ENCODE peak calls at places on chromosomes 7 and 10, in five cellular contexts. One of them, this sample, is unnamed.

GRCh38 chr7:147569514-147569913 is 1021.1 kb upstream of the C7orf33 start:
- DNase-seq in OCI-LY7: no peak
- DNase-seq in HCT116: no peak
- DNase-seq in PC-9: no peak
- DNase-seq in MM.1S: no peak
- DNase-seq in this sample: no peak

GRCh38 chr10:26448706-26449435 is 10.7 kb downstream of the APBB1IP start:
- DNase-seq in OCI-LY7: peak; percentile 97
- DNase-seq in HCT116: no peak
- DNase-seq in PC-9: no peak
- DNase-seq in MM.1S: peak; percentile 68
- DNase-seq in this sample: no peak

GRCh38 chr7:102410123-102410522 is 14.0 kb downstream of the PRKRIP1 start:
- DNase-seq in HCT116: no peak
- DNase-seq in PC-9: no peak
- DNase-seq in OCI-LY7: no peak
- DNase-seq in MM.1S: no peak
- DNase-seq in this sample: no peak

GRCh38 chr7:82674319-82674718 is 230.7 kb upstream of the CACNA2D1 start:
- DNase-seq in OCI-LY7: no peak
- DNase-seq in MM.1S: no peak
- DNase-seq in HCT116: no peak
- DNase-seq in PC-9: no peak
- DNase-seq in this sample: no peak

GRCh38 chr7:156209087-156209486 is 396.8 kb upstream of the SHH start:
- DNase-seq in HCT116: no peak
- DNase-seq in PC-9: no peak
- DNase-seq in MM.1S: no peak
- DNase-seq in OCI-LY7: no peak
- DNase-seq in this sample: no peak

GRCh38 chr10:122478971-122479370 is 17.6 kb downstream of the HTRA1 start:
- DNase-seq in MM.1S: no peak
- DNase-seq in PC-9: no peak
- DNase-seq in HCT116: no peak
- DNase-seq in OCI-LY7: no peak
- DNase-seq in this sample: no peak

GRCh38 chr7:24827589-24827988 is 70.3 kb upstream of the GSDME start:
- DNase-seq in OCI-LY7: no peak
- DNase-seq in PC-9: no peak
- DNase-seq in MM.1S: no peak
- DNase-seq in HCT116: no peak
- DNase-seq in this sample: no peak

GRCh38 chr7:142231716-142232115 is 26.1 kb downstream of the PRSS58 start:
- DNase-seq in MM.1S: no peak
- DNase-seq in HCT116: peak; percentile 46
- DNase-seq in PC-9: no peak
- DNase-seq in OCI-LY7: peak; percentile 3
- DNase-seq in this sample: no peak

GRCh38 chr7:47335557-47336177 is 246.2 kb downstream of the TNS3 start:
- DNase-seq in HCT116: no peak
- DNase-seq in MM.1S: no peak
- DNase-seq in PC-9: no peak
- DNase-seq in OCI-LY7: no peak
- DNase-seq in this sample: no peak

GRCh38 chr7:84060760-84061261 is 133.8 kb downstream of the SEMA3A start:
- DNase-seq in OCI-LY7: no peak
- DNase-seq in MM.1S: no peak
- DNase-seq in PC-9: no peak
- DNase-seq in HCT116: no peak
- DNase-seq in this sample: peak; percentile 77

GRCh38 chr10:110455440-110455839 is 42.3 kb upstream of the DUSP5 start:
- DNase-seq in MM.1S: no peak
- DNase-seq in PC-9: no peak
- DNase-seq in HCT116: no peak
- DNase-seq in OCI-LY7: peak; percentile 27
- DNase-seq in this sample: no peak

GRCh38 chr10:102310356-102311024 is 65.2 kb downstream of the GBF1 start:
- DNase-seq in PC-9: peak; percentile 43
- DNase-seq in OCI-LY7: no peak
- DNase-seq in HCT116: peak; percentile 61
- DNase-seq in MM.1S: no peak
- DNase-seq in this sample: peak; percentile 49

GRCh38 chr7:23533160-23533559 is 1.4 kb upstream of the TRA2A start:
- DNase-seq in PC-9: no peak
- DNase-seq in MM.1S: no peak
- DNase-seq in OCI-LY7: no peak
- DNase-seq in HCT116: no peak
- DNase-seq in this sample: no peak

GRCh38 chr7:96589038-96589437 is 120.6 kb downstream of the SEM1 start:
- DNase-seq in OCI-LY7: no peak
- DNase-seq in HCT116: no peak
- DNase-seq in MM.1S: no peak
- DNase-seq in PC-9: no peak
- DNase-seq in this sample: no peak

GRCh38 chr10:92567952-92568600 is 5.8 kb downstream of the IDE start:
- DNase-seq in PC-9: no peak
- DNase-seq in OCI-LY7: no peak
- DNase-seq in HCT116: no peak
- DNase-seq in MM.1S: no peak
- DNase-seq in this sample: peak; percentile 32

GRCh38 chr7:21603972-21604749 is 61.3 kb downstream of the DNAH11 start:
- DNase-seq in HCT116: no peak
- DNase-seq in MM.1S: no peak
- DNase-seq in PC-9: no peak
- DNase-seq in OCI-LY7: no peak
- DNase-seq in this sample: no peak

GRCh38 chr7:5425507-5426225 is 2.0 kb upstream of the TNRC18 start:
- DNase-seq in HCT116: no peak
- DNase-seq in MM.1S: no peak
- DNase-seq in OCI-LY7: no peak
- DNase-seq in PC-9: peak; percentile 66
- DNase-seq in this sample: peak; percentile 89

GRCh38 chr10:100307716-100308115 is 21.2 kb upstream of the BLOC1S2 start:
- DNase-seq in MM.1S: no peak
- DNase-seq in OCI-LY7: no peak
- DNase-seq in HCT116: no peak
- DNase-seq in PC-9: no peak
- DNase-seq in this sample: no peak

GRCh38 chr7:130491841-130492518 is at the start of gene MEST:
- DNase-seq in HCT116: no peak
- DNase-seq in PC-9: no peak
- DNase-seq in MM.1S: no peak
- DNase-seq in OCI-LY7: no peak
- DNase-seq in this sample: peak; percentile 21

GRCh38 chr10:44627591-44628354 is 242.9 kb upstream of the CXCL12 start:
- DNase-seq in OCI-LY7: no peak
- DNase-seq in MM.1S: no peak
- DNase-seq in PC-9: no peak
- DNase-seq in HCT116: no peak
- DNase-seq in this sample: no peak

GRCh38 chr10:129953541-129954031 is 10.5 kb downstream of the EBF3 start:
- DNase-seq in HCT116: no peak
- DNase-seq in MM.1S: no peak
- DNase-seq in PC-9: no peak
- DNase-seq in OCI-LY7: no peak
- DNase-seq in this sample: no peak

GRCh38 chr10:123150986-123151738 is 3.0 kb upstream of the BUB3 start:
- DNase-seq in HCT116: no peak
- DNase-seq in PC-9: no peak
- DNase-seq in OCI-LY7: no peak
- DNase-seq in MM.1S: no peak
- DNase-seq in this sample: peak; percentile 29

GRCh38 chr10:69648461-69648860 is 18.4 kb downstream of the FAM241B start:
- DNase-seq in MM.1S: no peak
- DNase-seq in HCT116: no peak
- DNase-seq in OCI-LY7: no peak
- DNase-seq in PC-9: no peak
- DNase-seq in this sample: no peak

GRCh38 chr10:120506674-120507073 is 49.6 kb downstream of the PLPP4 start:
- DNase-seq in MM.1S: no peak
- DNase-seq in PC-9: no peak
- DNase-seq in OCI-LY7: no peak
- DNase-seq in HCT116: no peak
- DNase-seq in this sample: no peak

GRCh38 chr10:97801449-97801848 is 29.6 kb upstream of the SFRP5 start:
- DNase-seq in OCI-LY7: no peak
- DNase-seq in MM.1S: no peak
- DNase-seq in PC-9: no peak
- DNase-seq in HCT116: no peak
- DNase-seq in this sample: no peak

GRCh38 chr10:97796651-97797050 is 24.9 kb upstream of the SFRP5 start:
- DNase-seq in HCT116: no peak
- DNase-seq in MM.1S: no peak
- DNase-seq in OCI-LY7: no peak
- DNase-seq in PC-9: no peak
- DNase-seq in this sample: no peak

GRCh38 chr10:97795886-97796285 is 24.1 kb upstream of the SFRP5 start:
- DNase-seq in MM.1S: no peak
- DNase-seq in HCT116: no peak
- DNase-seq in PC-9: no peak
- DNase-seq in OCI-LY7: no peak
- DNase-seq in this sample: no peak

GRCh38 chr10:97800474-97800873 is 28.7 kb upstream of the SFRP5 start:
- DNase-seq in HCT116: no peak
- DNase-seq in OCI-LY7: no peak
- DNase-seq in PC-9: no peak
- DNase-seq in MM.1S: no peak
- DNase-seq in this sample: no peak

DNA sequence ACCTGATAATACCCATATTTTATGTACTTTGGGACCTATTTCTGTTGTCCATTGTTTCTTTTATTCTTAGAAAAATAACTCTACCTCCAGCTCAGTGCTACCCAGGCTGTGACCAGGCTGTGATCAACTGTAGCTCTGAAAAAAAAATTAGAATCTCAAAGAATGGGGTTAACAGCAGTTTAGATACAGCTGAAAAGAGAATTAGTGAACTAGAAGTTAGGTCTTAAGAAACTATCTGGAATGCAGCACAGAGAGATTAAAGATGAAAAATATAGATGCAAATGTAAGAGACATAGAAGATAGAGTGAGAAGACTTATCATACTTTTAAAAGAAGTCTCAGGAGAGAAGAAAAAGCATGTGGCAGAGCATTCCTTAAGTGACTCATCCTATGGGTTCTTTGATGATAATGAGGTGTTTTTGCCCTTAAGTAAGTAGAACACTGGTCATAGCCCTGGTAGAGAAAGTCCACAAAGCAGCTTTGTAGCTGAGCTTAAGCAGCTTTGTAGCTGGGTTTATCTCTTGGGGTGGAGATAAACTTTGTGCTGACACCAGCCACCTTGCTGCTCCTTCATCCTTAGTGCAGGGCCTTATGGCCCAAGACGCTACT is 27.3 kb upstream of the SFRP5 start:
- DNase-seq in PC-9: no peak
- DNase-seq in OCI-LY7: no peak
- DNase-seq in HCT116: no peak
- DNase-seq in MM.1S: no peak
- DNase-seq in this sample: no peak
- H3K27ac ChIP-seq in PC-9: no peak overlapping the region
- H3K27ac ChIP-seq in OCI-LY7: no peak overlapping the region
- H3K27ac ChIP-seq in HCT116: no peak overlapping the region
- H3K27ac ChIP-seq in MM.1S: no peak overlapping the region
- H3K27ac ChIP-seq in this sample: no peak overlapping the region

GRCh38 chr7:8206950-8207349 is 55.0 kb downstream of the ICA1 start:
- DNase-seq in HCT116: no peak
- DNase-seq in OCI-LY7: no peak
- DNase-seq in MM.1S: no peak
- DNase-seq in PC-9: no peak
- DNase-seq in this sample: no peak
- H2AFZ ChIP-seq in HCT116: no peak overlapping the region
- H2AFZ ChIP-seq in OCI-LY7: no peak overlapping the region
- H2AFZ ChIP-seq in MM.1S: no peak overlapping the region
- H2AFZ ChIP-seq in PC-9: no peak overlapping the region
- H2AFZ ChIP-seq in this sample: no peak overlapping the region

GRCh38 chr10:29041512-29042150 is 247.2 kb upstream of the LYZL1 start:
- DNase-seq in OCI-LY7: no peak
- DNase-seq in MM.1S: no peak
- DNase-seq in HCT116: no peak
- DNase-seq in PC-9: no peak
- DNase-seq in this sample: no peak

GRCh38 chr10:29035721-29036120 is 253.1 kb upstream of the LYZL1 start:
- DNase-seq in MM.1S: no peak
- DNase-seq in HCT116: no peak
- DNase-seq in OCI-LY7: no peak
- DNase-seq in PC-9: no peak
- DNase-seq in this sample: no peak

GRCh38 chr10:29037348-29038113 is 251.3 kb upstream of the LYZL1 start:
- DNase-seq in PC-9: no peak
- DNase-seq in HCT116: no peak
- DNase-seq in OCI-LY7: no peak
- DNase-seq in MM.1S: no peak
- DNase-seq in this sample: no peak

GRCh38 chr10:29039091-29039490 is 249.8 kb upstream of the LYZL1 start:
- DNase-seq in HCT116: no peak
- DNase-seq in OCI-LY7: no peak
- DNase-seq in PC-9: no peak
- DNase-seq in MM.1S: no peak
- DNase-seq in this sample: no peak

GRCh38 chr10:29039659-29040309 is 249.1 kb upstream of the LYZL1 start:
- DNase-seq in HCT116: no peak
- DNase-seq in PC-9: no peak
- DNase-seq in OCI-LY7: no peak
- DNase-seq in MM.1S: no peak
- DNase-seq in this sample: no peak
- H3K4me2 ChIP-seq in HCT116: no peak overlapping the region
- H3K4me2 ChIP-seq in PC-9: no peak overlapping the region
- H3K4me2 ChIP-seq in OCI-LY7: no peak overlapping the region
- H3K4me2 ChIP-seq in MM.1S: no peak overlapping the region
- H3K4me2 ChIP-seq in this sample: no peak overlapping the region

GRCh38 chr7:39891879-39892278 is 58.2 kb upstream of the CDK13 start:
- DNase-seq in PC-9: no peak
- DNase-seq in MM.1S: no peak
- DNase-seq in OCI-LY7: no peak
- DNase-seq in HCT116: no peak
- DNase-seq in this sample: no peak

GRCh38 chr7:39898867-39899266 is 51.2 kb upstream of the CDK13 start:
- DNase-seq in PC-9: no peak
- DNase-seq in OCI-LY7: no peak
- DNase-seq in MM.1S: no peak
- DNase-seq in HCT116: no peak
- DNase-seq in this sample: no peak

GRCh38 chr7:39892361-39892760 is 57.7 kb upstream of the CDK13 start:
- DNase-seq in OCI-LY7: no peak
- DNase-seq in HCT116: no peak
- DNase-seq in PC-9: peak; percentile 34
- DNase-seq in MM.1S: no peak
- DNase-seq in this sample: no peak

GRCh38 chr7:39894904-39895303 is 55.2 kb upstream of the CDK13 start:
- DNase-seq in MM.1S: no peak
- DNase-seq in HCT116: no peak
- DNase-seq in OCI-LY7: no peak
- DNase-seq in PC-9: no peak
- DNase-seq in this sample: peak; percentile 19

DNA sequence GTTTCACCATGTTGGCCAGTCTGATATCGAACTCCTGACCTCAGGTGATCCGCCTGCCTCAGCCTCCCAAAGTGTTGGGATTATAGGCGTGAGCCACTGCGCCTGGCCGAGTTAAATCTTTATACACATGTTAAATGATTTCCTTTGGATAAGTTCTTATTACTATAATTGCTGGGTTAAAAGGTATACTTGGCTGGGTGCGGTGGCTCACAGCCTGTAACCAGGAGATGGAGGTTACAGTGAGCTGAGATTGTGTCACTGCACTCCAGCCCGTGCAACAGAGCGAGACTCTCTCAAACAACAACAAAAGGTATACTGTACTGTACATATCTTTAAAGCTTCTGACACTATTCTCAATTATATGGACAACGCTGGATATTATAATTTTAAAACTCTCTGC is 53.2 kb upstream of the CDK13 start:
- DNase-seq in MM.1S: no peak
- DNase-seq in PC-9: no peak
- DNase-seq in HCT116: no peak
- DNase-seq in OCI-LY7: no peak
- DNase-seq in this sample: no peak
- H3K27ac ChIP-seq in MM.1S: no peak overlapping the region
- H3K27ac ChIP-seq in PC-9: no peak overlapping the region
- H3K27ac ChIP-seq in HCT116: no peak overlapping the region
- H3K27ac ChIP-seq in OCI-LY7: no peak overlapping the region
- H3K27ac ChIP-seq in this sample: no peak overlapping the region